ENCODE peak calls at places on chromosomes 1 and 21, in ten cellular contexts. Q, W, L, A, Z, D, X, G, M and T are unnamed samples.

GRCh38 chr21:45334591-45335081 is 46.9 kb upstream of the POFUT2 start:
- DNase-seq in Q (no peak), W (peak), L (no peak), A (no peak), Z (peak), D (no peak), X (no peak), G (no peak), M (no peak), T (no peak)

GRCh38 chr1:109529895-109530456 is 9.7 kb upstream of the GPR61 start:
- DNase-seq in Q (no peak), W (no peak), L (no peak), A (no peak), Z (no peak), D (no peak), X (peak), G (no peak), M (no peak), T (no peak)

GRCh38 chr21:39137248-39138186 is 45.7 kb downstream of the PSMG1 start:
- DNase-seq in Q (peak), W (no peak), L (peak), A (no peak), Z (no peak), D (peak), X (no peak), G (peak), M (peak), T (no peak)

GRCh38 chr1:16386454-16387113 is 19.5 kb downstream of the SZRD1 start:
- DNase-seq in Q (peak), W (no peak), L (peak), A (no peak), Z (no peak), D (no peak), X (no peak), G (peak), M (no peak), T (no peak)

GRCh38 chr1:18581420-18581880 is 49.2 kb upstream of the PAX7 start:
- DNase-seq in Q (no peak), W (no peak), L (peak), A (no peak), Z (no peak), D (peak), X (no peak), G (no peak), M (peak), T (peak)

GRCh38 chr21:19792004-19792403 is 1206.2 kb upstream of the NCAM2 start:
- DNase-seq in Q (no peak), W (no peak), L (no peak), A (no peak), Z (no peak), D (no peak), X (no peak), G (no peak), M (no peak), T (no peak)

GRCh38 chr1:61441723-61442262 is 283.1 kb downstream of the TM2D1 start:
- DNase-seq in Q (peak), W (no peak), L (peak), A (peak), Z (peak), D (no peak), X (no peak), G (peak), M (no peak), T (no peak)

GRCh38 chr1:174114788-174115448 is 44.4 kb upstream of the RABGAP1L start:
- DNase-seq in Q (peak), W (no peak), L (peak), A (no peak), Z (no peak), D (peak), X (no peak), G (peak), M (peak), T (peak)

GRCh38 chr1:162905759-162906158 is 44.8 kb upstream of the CCDC190 start:
- DNase-seq in Q (peak), W (no peak), L (peak), A (no peak), Z (no peak), D (no peak), X (no peak), G (peak), M (no peak), T (no peak)

GRCh38 chr1:31234309-31234708 is 5.4 kb downstream of the NKAIN1 start:
- DNase-seq in Q (no peak), W (no peak), L (no peak), A (no peak), Z (no peak), D (no peak), X (no peak), G (no peak), M (no peak), T (no peak)

GRCh38 chr21:46667735-46668380 is 32.4 kb downstream of the PRMT2 start:
- DNase-seq in Q (peak), W (no peak), L (peak), A (no peak), Z (no peak), D (peak), X (no peak), G (peak), M (peak), T (peak)

GRCh38 chr1:155960081-155960745 is 18.1 kb downstream of the ARHGEF2 start:
- DNase-seq in Q (no peak), W (no peak), L (no peak), A (no peak), Z (no peak), D (no peak), X (no peak), G (no peak), M (no peak), T (no peak)

GRCh38 chr1:155962599-155963211 is 15.6 kb downstream of the ARHGEF2 start:
- DNase-seq in Q (peak), W (peak), L (peak), A (no peak), Z (no peak), D (no peak), X (no peak), G (no peak), M (no peak), T (no peak)

GRCh38 chr1:155966135-155966534 is 12.2 kb downstream of the ARHGEF2 start:
- DNase-seq in Q (no peak), W (no peak), L (no peak), A (no peak), Z (no peak), D (no peak), X (no peak), G (no peak), M (no peak), T (no peak)

GRCh38 chr1:155964193-155964592 is 14.2 kb downstream of the ARHGEF2 start:
- DNase-seq in Q (no peak), W (no peak), L (no peak), A (no peak), Z (no peak), D (no peak), X (no peak), G (no peak), M (no peak), T (no peak)

DNA sequence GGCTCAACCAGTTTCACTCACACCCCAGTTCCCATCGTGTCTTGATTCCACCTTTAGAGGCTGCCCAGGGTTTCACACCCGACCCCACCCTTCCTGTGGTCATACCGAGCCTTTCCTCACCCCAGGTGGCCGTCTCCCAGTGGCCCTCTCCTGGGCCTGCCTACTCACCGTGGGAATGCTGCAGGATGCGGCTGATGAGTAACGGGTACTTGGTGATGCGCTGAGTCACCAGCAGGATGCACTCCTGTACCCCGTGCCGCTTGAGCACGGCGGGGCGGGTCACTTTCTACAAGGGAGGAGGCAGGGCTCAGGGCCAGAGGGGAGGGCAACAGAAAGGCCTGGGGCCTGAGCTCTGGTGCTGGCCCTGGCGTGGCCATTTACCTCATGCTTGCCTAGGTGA is 16.4 kb downstream of the ARHGEF2 start:
- DNase-seq in Q (peak), W (peak), L (peak), A (no peak), Z (peak), D (no peak), X (peak), G (peak), M (no peak), T (no peak)
- TF ChIP-seq CTCF in Q (peak), W (peak), L (peak), A (no peak), Z (peak), D (no peak), X (no peak), G (peak), M (no peak), T (no peak)

GRCh38 chr1:13812456-13813397 is 112.7 kb downstream of the PRDM2 start:
- DNase-seq in Q (no peak), W (no peak), L (no peak), A (no peak), Z (no peak), D (no peak), X (no peak), G (no peak), M (no peak), T (no peak)

GRCh38 chr1:13816016-13816760 is 116.2 kb downstream of the PRDM2 start:
- DNase-seq in Q (no peak), W (peak), L (no peak), A (no peak), Z (no peak), D (no peak), X (peak), G (no peak), M (no peak), T (no peak)

GRCh38 chr1:13809461-13810159 is 109.6 kb downstream of the PRDM2 start:
- DNase-seq in Q (no peak), W (no peak), L (no peak), A (no peak), Z (no peak), D (peak), X (no peak), G (no peak), M (no peak), T (no peak)

GRCh38 chr1:13814131-13814530 is 114.1 kb downstream of the PRDM2 start:
- DNase-seq in Q (no peak), W (no peak), L (no peak), A (no peak), Z (no peak), D (no peak), X (no peak), G (no peak), M (no peak), T (no peak)

DNA sequence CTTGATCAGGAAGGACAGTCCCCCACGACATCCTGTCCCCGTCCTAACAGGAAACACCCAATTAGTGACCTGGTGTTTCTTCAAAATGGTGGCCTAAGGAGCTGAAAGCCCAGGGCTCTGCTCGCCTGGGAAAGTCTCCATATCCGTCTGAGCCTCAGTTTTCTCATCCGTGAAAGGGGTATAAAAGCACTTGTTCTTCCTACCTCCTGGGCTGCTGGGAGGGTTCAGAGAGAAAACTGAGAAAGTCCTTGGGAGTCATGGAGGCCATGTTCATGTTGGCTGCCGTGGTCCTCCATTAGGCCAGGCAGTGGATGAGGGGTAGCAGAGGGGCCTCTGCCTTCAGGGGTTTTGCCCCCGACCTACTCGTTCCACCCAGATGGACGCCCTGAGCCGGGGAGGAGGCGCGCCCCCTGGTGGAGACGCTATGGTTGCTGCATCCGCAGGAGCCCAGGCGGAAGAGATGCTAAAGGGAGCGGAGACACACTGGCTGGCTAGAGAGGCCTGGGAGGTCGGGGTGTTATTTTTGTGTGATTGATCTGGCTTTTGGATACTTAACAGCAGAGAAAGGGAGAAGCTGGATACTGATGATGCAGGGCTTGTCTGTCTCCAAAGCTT is 113.5 kb downstream of the PRDM2 start:
- DNase-seq in Q (peak), W (no peak), L (peak), A (no peak), Z (no peak), D (peak), X (no peak), G (no peak), M (peak), T (peak)
- TF ChIP-seq CTCF in Q (peak), W (peak), L (peak), A (peak), Z (peak), D (peak), X (no peak), G (peak), M (peak), T (peak)

GRCh38 chr1:223712184-223712855 is at the start of gene CAPN2:
- DNase-seq in Q (peak), W (peak), L (peak), A (peak), Z (peak), D (peak), X (peak), G (peak), M (peak), T (peak)
- TF ChIP-seq CTCF in Q (peak), W (peak), L (peak), A (peak), Z (peak), D (peak), X (no peak), G (peak), M (peak), T (peak)

GRCh38 chr1:23483327-23484252 is at the start of gene ASAP3:
- DNase-seq in Q (peak), W (peak), L (peak), A (peak), Z (peak), D (peak), X (peak), G (peak), M (peak), T (no peak)
- TF ChIP-seq CTCF in Q (peak), W (no peak), L (no peak), A (no peak), Z (peak), D (no peak), X (no peak), G (no peak), M (no peak), T (peak)

DNA sequence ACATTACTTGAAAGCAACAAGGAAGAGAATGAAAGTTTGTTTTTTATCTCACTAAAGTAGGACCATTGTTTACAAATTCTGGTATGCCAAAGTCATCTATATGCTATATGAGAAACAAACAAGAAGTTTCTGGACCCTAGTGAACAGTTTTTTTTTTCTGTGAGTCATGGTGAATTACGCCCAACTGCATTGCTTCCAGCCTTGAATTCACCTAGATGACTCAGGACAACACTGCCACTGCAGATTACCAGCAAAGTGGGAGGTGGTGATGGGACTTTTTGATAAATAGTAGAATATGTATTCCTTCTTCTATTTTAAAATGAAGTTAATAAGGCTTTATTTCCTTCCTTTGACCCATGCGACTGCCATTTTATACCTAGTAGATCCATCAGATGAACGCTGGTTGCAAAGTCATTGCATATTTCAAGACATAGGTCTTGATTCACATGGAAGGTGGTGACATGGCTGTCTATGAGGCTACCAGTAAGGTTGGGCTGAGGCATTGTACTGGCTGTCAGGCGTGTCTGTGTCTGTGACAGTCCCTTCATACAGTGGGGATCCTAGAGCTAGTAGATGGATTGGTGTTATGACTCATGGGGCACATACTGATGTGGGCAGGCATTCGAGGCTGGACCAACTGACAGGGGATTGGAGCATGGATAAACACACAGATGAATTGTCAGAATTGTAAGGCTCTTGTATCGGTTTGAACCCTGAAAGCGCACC is 49.1 kb upstream of the APOBEC4 start:
- DNase-seq in Q (no peak), W (no peak), L (peak), A (no peak), Z (no peak), D (no peak), X (no peak), G (no peak), M (no peak), T (no peak)
- TF ChIP-seq CTCF in Q (no peak), W (no peak), L (no peak), A (no peak), Z (no peak), D (no peak), X (no peak), G (no peak), M (no peak), T (no peak)

GRCh38 chr1:116807394-116807793 is 53.2 kb downstream of the CD2 start:
- DNase-seq in Q (no peak), W (no peak), L (no peak), A (no peak), Z (no peak), D (no peak), X (no peak), G (no peak), M (no peak), T (no peak)
- TF ChIP-seq CTCF in Q (no peak), W (no peak), L (no peak), A (no peak), Z (no peak), D (no peak), X (no peak), G (no peak), M (no peak), T (no peak)

GRCh38 chr1:100895540-100896480 is at the start of gene SLC30A7:
- DNase-seq in Q (peak), W (peak), L (peak), A (peak), Z (peak), D (peak), X (peak), G (peak), M (peak), T (peak)

GRCh38 chr1:100893718-100894117 is 924 bp downstream of the EXTL2 start:
- DNase-seq in Q (no peak), W (no peak), L (no peak), A (no peak), Z (no peak), D (no peak), X (no peak), G (no peak), M (no peak), T (no peak)

GRCh38 chr1:100892554-100892953 is 2.1 kb downstream of the EXTL2 start:
- DNase-seq in Q (no peak), W (no peak), L (no peak), A (no peak), Z (no peak), D (no peak), X (no peak), G (no peak), M (no peak), T (no peak)

GRCh38 chr1:100894622-100895539 is at the start of gene EXTL2:
- DNase-seq in Q (peak), W (peak), L (peak), A (peak), Z (peak), D (peak), X (peak), G (peak), M (peak), T (peak)

DNA sequence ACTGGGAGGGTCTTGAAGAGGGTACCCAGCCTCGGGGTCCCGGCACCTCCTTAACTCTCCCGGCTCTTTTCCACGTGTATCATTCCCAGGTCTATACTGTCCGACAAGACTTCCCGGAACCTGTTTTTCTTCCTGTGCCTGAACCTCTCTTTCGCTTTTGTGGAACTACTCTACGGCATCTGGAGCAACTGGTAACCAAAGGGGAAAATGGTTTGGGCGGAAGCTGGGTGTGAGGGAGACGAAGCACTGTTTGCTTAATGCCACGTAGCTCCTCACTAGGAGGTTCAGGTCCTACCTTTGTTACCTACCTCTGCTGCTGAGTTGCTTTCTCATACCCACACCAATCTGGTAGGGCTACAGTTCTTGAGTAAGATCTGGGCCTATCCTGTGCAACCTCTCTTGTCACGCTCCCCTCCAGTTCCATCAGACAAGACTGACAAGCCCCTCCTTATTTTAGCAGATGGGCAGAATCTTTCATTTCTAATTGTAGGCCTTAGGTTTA is 642 bp downstream of the SLC30A7 start:
- DNase-seq in Q (peak), W (no peak), L (peak), A (peak), Z (no peak), D (peak), X (no peak), G (peak), M (peak), T (peak)
- TF ChIP-seq CTCF in Q (no peak), W (no peak), L (no peak), A (no peak), Z (no peak), D (no peak), X (no peak), G (no peak), M (no peak), T (no peak)

GRCh38 chr21:23817337-23817736 is 1789.9 kb downstream of the MRPL39 start:
- DNase-seq in Q (no peak), W (no peak), L (no peak), A (no peak), Z (no peak), D (no peak), X (no peak), G (no peak), M (no peak), T (no peak)
- TF ChIP-seq CTCF in Q (no peak), W (no peak), L (no peak), A (no peak), Z (no peak), D (no peak), X (no peak), G (no peak), M (no peak), T (no peak)

GRCh38 chr1:47785561-47786271 is 211.5 kb downstream of the TRABD2B start:
- DNase-seq in Q (no peak), W (peak), L (peak), A (no peak), Z (no peak), D (no peak), X (no peak), G (no peak), M (peak), T (no peak)
- TF ChIP-seq CTCF in Q (no peak), W (peak), L (peak), A (no peak), Z (peak), D (no peak), X (no peak), G (no peak), M (peak), T (no peak)